ENCODE peak calls at places on chromosomes 3 and 15, in seven cellular contexts. U, X, A, F, Z, E and T are unnamed samples.
A peak's percentile ranks its signal among the peaks of the same experiment; 100 is the strongest.

GRCh38 chr15:75182187-75183131 is 19.2 kb upstream of the C15orf39 start:
- DNase-seq in F (peak; percentile 28), E (peak; percentile 56), U (no peak), Z (no peak), X (no peak), A (no peak), T (peak; percentile 75)

GRCh38 chr3:55828712-55829111 is 341.6 kb upstream of the WNT5A start:
- DNase-seq in E (no peak), X (no peak), A (no peak), Z (no peak), F (peak; percentile 46), U (no peak), T (no peak)

GRCh38 chr3:123396171-123397049 is 52.5 kb downstream of the ADCY5 start:
- DNase-seq in X (no peak), U (no peak), A (no peak), Z (no peak), E (no peak), F (no peak), T (no peak)

GRCh38 chr3:46701211-46701939 is at the start of gene TMIE:
- DNase-seq in E (no peak), U (no peak), A (no peak), F (no peak), X (peak; percentile 78), Z (no peak), T (no peak)

GRCh38 chr15:68378595-68378994 is 53.4 kb downstream of the ITGA11 start:
- DNase-seq in A (no peak), U (no peak), X (no peak), F (no peak), E (no peak), Z (no peak), T (no peak)

GRCh38 chr15:62444104-62445027 is 279.3 kb upstream of the C2CD4B start:
- DNase-seq in F (peak; percentile 98), Z (no peak), E (no peak), A (no peak), U (peak; percentile 78), X (no peak), T (no peak)

GRCh38 chr15:85910796-85911195 is 116.1 kb upstream of the KLHL25 start:
- DNase-seq in A (peak; percentile 33), X (no peak), U (no peak), F (no peak), E (peak; percentile 45), Z (no peak), T (no peak)

GRCh38 chr3:121739902-121740301 is 9.6 kb downstream of the GOLGB1 start:
- DNase-seq in F (no peak), E (no peak), A (no peak), U (no peak), X (no peak), Z (no peak), T (no peak)

GRCh38 chr15:85571780-85572179 is 191.4 kb downstream of the AKAP13 start:
- DNase-seq in X (no peak), F (no peak), A (no peak), E (no peak), U (no peak), Z (no peak), T (no peak)

GRCh38 chr3:100609963-100610362 is 562 bp downstream of the ADGRG7 start:
- DNase-seq in X (no peak), F (no peak), Z (no peak), A (no peak), E (no peak), U (no peak), T (no peak)

GRCh38 chr3:127456471-127457093 is 134.0 kb downstream of the TPRA1 start:
- DNase-seq in A (no peak), Z (no peak), U (peak; percentile 19), X (no peak), E (peak; percentile 45), F (peak; percentile 63), T (peak; percentile 61)

GRCh38 chr3:14248477-14248848 is 69.8 kb downstream of the LSM3 start:
- DNase-seq in X (no peak), A (no peak), E (no peak), U (no peak), F (no peak), Z (no peak), T (no peak)

GRCh38 chr3:54660599-54661210 is 267.2 kb downstream of the LRTM1 start:
- DNase-seq in A (no peak), F (no peak), E (peak; percentile 17), X (no peak), Z (peak; percentile 41), U (peak; percentile 46), T (no peak)

GRCh38 chr3:78905700-78906099 is 862.1 kb downstream of the ROBO1 start:
- DNase-seq in A (no peak), U (no peak), F (no peak), Z (no peak), E (no peak), X (no peak), T (no peak)

GRCh38 chr3:109607897-109608296 is 270.6 kb upstream of the DPPA4 start:
- DNase-seq in U (no peak), F (no peak), E (no peak), A (no peak), X (no peak), Z (no peak), T (no peak)

GRCh38 chr3:23993556-23994246 is 48.6 kb downstream of the NR1D2 start:
- DNase-seq in Z (no peak), U (no peak), X (no peak), A (no peak), E (no peak), F (no peak), T (no peak)

GRCh38 chr15:44719293-44719999 is 8.1 kb downstream of the B2M start:
- DNase-seq in U (no peak), E (no peak), F (peak; percentile 69), A (no peak), X (no peak), Z (no peak), T (no peak)

GRCh38 chr15:41546846-41547786 is 3.1 kb upstream of the RPAP1 start:
- DNase-seq in A (no peak), F (peak; percentile 59), U (no peak), Z (no peak), E (no peak), X (peak; percentile 36), T (no peak)

GRCh38 chr3:13785853-13786455 is 93.9 kb downstream of the WNT7A start:
- DNase-seq in X (no peak), A (no peak), U (no peak), F (no peak), E (no peak), Z (no peak), T (no peak)

GRCh38 chr15:62952969-62953368 is 89.6 kb upstream of the TPM1 start:
- DNase-seq in X (no peak), U (no peak), A (no peak), F (no peak), E (no peak), Z (no peak), T (peak; percentile 88)

GRCh38 chr3:123375014-123375940 is 73.6 kb downstream of the ADCY5 start:
- DNase-seq in U (no peak), Z (peak; percentile 48), A (peak; percentile 60), E (peak; percentile 23), F (no peak), X (no peak), T (peak; percentile 69)

GRCh38 chr3:138381413-138381901 is 33.1 kb downstream of the MRAS start:
- DNase-seq in E (no peak), A (no peak), U (no peak), Z (peak; percentile 65), X (no peak), F (peak; percentile 26), T (no peak)

GRCh38 chr3:56980798-56981390 is 79.6 kb upstream of the SPATA12 start:
- DNase-seq in F (peak; percentile 99), E (peak; percentile 87), U (peak; percentile 84), A (no peak), X (no peak), Z (peak; percentile 29), T (no peak)

DNA sequence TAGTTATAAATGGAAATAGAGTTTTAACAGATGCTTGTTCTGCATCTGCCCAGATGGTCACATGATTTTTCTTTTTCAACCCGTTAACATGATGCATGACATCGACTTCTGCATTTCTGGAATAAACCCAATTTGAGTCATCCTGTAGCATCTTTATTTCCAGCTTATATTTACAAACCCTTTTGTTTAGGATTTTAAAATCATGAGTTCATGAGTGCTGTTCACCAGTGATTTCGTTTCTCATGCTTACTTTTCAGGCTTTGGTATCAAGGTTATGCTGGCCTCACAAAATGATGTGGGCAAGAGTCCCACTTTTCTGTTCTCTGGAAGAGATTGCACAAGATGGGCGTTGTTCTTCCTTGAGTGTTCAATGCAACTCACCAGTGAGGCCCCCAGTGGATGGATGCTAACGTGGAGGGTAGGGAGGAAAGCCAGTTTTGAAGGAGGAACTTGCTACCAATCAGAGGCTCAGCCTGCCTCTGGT is 5.2 kb downstream of the HRH1 start:
- DNase-seq in U (peak; percentile 81), A (no peak), E (peak; percentile 24), Z (no peak), X (no peak), F (peak; percentile 98), T (no peak)
- TF ChIP-seq CTCF in U (no peak), A (no peak), E (no peak), Z (no peak), X (no peak), F (peak; percentile 17), T (no peak)

DNA sequence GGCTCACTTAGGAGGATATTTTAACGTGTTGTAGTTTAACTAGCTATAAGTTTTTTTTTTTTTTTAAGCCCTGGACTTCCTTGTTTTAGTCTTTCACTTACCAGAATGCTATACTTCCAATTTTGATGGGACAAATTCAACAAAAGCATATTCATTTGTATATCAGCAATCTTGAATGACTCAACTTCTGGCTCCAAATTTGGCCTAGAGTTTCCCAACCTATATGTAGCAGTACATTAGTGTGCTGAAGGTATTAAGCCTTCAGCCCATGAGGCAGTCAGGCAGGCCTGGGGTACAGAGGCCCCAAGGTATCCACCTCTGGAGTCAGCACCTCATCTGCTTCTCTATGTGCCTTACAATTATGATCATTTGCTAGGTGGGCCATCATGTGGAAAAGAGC is 5.9 kb downstream of the PBRM1 start:
- DNase-seq in U (no peak), F (peak; percentile 67), E (no peak), X (no peak), Z (no peak), A (no peak), T (no peak)
- H3K27ac ChIP-seq in U (no peak overlapping the region), F (no peak overlapping the region), E (no peak overlapping the region), X (peak overlapping the region; percentile 30), Z (no peak overlapping the region), A (no peak overlapping the region), T (no peak overlapping the region)

DNA sequence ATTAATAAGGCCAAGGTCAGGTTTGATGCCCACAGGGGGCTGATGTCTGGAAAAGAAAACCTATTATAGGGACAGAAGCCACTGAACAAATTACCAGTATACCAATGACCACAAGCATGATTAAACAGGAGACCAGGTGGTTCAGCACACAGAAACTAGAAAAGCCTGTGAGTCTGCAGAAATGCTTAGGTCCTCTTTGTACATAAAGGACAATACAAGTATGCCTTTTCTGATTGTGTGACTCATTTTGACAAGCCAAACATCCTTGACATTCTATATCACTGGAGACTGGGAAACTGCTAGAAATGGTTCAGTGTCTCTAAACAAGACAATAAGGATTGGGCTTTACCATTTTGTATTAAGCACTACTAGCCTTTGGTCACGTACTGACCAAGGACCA is 113.2 kb upstream of the MYO5C start:
- DNase-seq in E (no peak), Z (no peak), F (peak; percentile 8), U (no peak), X (no peak), A (no peak), T (no peak)
- H3K36me3 ChIP-seq in E (no peaks in the 10 kb centered on the region), Z (peaks cover 6% of the 10 kb centered on the region), F (peaks cover 3% of the 10 kb centered on the region), U (peaks cover 19% of the 10 kb centered on the region), X (no peaks in the 10 kb centered on the region), A (no peaks in the 10 kb centered on the region), T (no peaks in the 10 kb centered on the region)

GRCh38 chr3:124982855-124983254 is 48.3 kb upstream of the MUC13 start:
- DNase-seq in Z (no peak), F (no peak), E (no peak), U (no peak), X (no peak), A (no peak), T (no peak)
- TF ChIP-seq CTCF in Z (no peak), F (no peak), E (no peak), U (no peak), X (no peak), A (no peak), T (no peak)